ENCODE peak calls at places on chromosomes 11 and 22, in six cellular contexts. H, G, E, Z, Q and I are unnamed samples.

GRCh38 chr11:12229450-12230229 is 119.2 kb downstream of the MICAL2 start:
- DNase-seq in Z (peak; percentile 65), Q (no peak), E (no peak), G (no peak), H (no peak), I (no peak)

GRCh38 chr22:30566125-30566524 is 8.3 kb downstream of the GAL3ST1 start:
- DNase-seq in G (no peak), H (no peak), Z (no peak), Q (no peak), E (no peak), I (no peak)

GRCh38 chr11:45710561-45710960 is 45.1 kb upstream of the CHST1 start:
- DNase-seq in Q (no peak), E (no peak), H (no peak), G (no peak), Z (no peak), I (no peak)

GRCh38 chr11:82775736-82776346 is 42.2 kb upstream of the FAM181B start:
- DNase-seq in G (peak; percentile 93), Q (no peak), Z (no peak), H (peak; percentile 80), E (no peak), I (no peak)

GRCh38 chr22:37054078-37054440 is 2.5 kb downstream of the KCTD17 start:
- DNase-seq in Z (no peak), Q (no peak), E (no peak), H (no peak), G (no peak), I (no peak)

GRCh38 chr11:114343020-114343419 is 46.8 kb downstream of the NNMT start:
- DNase-seq in Q (no peak), E (no peak), H (no peak), Z (no peak), G (no peak), I (no peak)

GRCh38 chr11:108525161-108525560 is 27.0 kb upstream of the POGLUT3 start:
- DNase-seq in Z (no peak), H (no peak), Q (no peak), E (no peak), G (no peak), I (no peak)

GRCh38 chr11:68532719-68533369 is 72.3 kb downstream of the PPP6R3 start:
- DNase-seq in Z (no peak), G (no peak), H (no peak), E (no peak), Q (no peak), I (no peak)

GRCh38 chr11:420054-420910 is 5.5 kb upstream of the SIGIRR start:
- DNase-seq in E (no peak), G (no peak), Z (no peak), H (no peak), Q (no peak), I (no peak)

GRCh38 chr11:81967242-81967641 is 766.4 kb downstream of the FAM181B start:
- DNase-seq in H (no peak), E (no peak), Z (no peak), G (no peak), Q (no peak), I (no peak)

GRCh38 chr22:25645266-25645665 is 80.8 kb downstream of the GRK3 start:
- DNase-seq in Z (no peak), H (no peak), Q (no peak), E (no peak), G (no peak), I (no peak)

GRCh38 chr11:3164138-3164539 is 971 bp downstream of the OSBPL5 start:
- DNase-seq in E (no peak), G (peak; percentile 56), Q (no peak), Z (no peak), H (no peak), I (no peak)

GRCh38 chr11:66745356-66746235 is 16.6 kb upstream of the SPTBN2 start:
- DNase-seq in Q (no peak), Z (peak; percentile 38), H (peak; percentile 75), G (no peak), E (no peak), I (no peak)

GRCh38 chr11:2713069-2713468 is 13.3 kb upstream of the KCNQ1OT1 start:
- DNase-seq in G (no peak), Z (no peak), Q (no peak), H (no peak), E (peak; percentile 80), I (no peak)

GRCh38 chr22:32475428-32476010 is 908 bp downstream of the FBXO7 start:
- DNase-seq in Q (no peak), G (peak; percentile 66), H (peak; percentile 61), Z (peak; percentile 39), E (peak; percentile 34), I (no peak)

GRCh38 chr11:128985880-128986279 is 43.2 kb upstream of the TP53AIP1 start:
- DNase-seq in Z (no peak), G (no peak), E (no peak), Q (no peak), H (no peak), I (no peak)

GRCh38 chr11:45667929-45668680 is 2.7 kb upstream of the CHST1 start:
- DNase-seq in E (no peak), G (no peak), Q (no peak), H (no peak), Z (no peak), I (no peak)

GRCh38 chr11:130719516-130719915 is 196.8 kb downstream of the SNX19 start:
- DNase-seq in Q (no peak), Z (no peak), G (no peak), E (no peak), H (no peak), I (no peak)

GRCh38 chr11:98495016-98495415 is 525.7 kb upstream of the CNTN5 start:
- DNase-seq in G (no peak), H (no peak), Q (no peak), E (no peak), Z (no peak), I (no peak)

GRCh38 chr22:38313384-38313955 is 3.8 kb downstream of the CSNK1E start:
- DNase-seq in Q (no peak), Z (no peak), E (peak; percentile 86), G (no peak), H (peak; percentile 56), I (peak; percentile 50)

GRCh38 chr11:65400295-65401072 is 14.0 kb downstream of the FRMD8 start:
- DNase-seq in Z (no peak), H (no peak), E (no peak), Q (no peak), G (no peak), I (no peak)
- H3K36me3 ChIP-seq in Z (peaks cover 4% of the 10 kb centered on the region), H (no peaks in the 10 kb centered on the region), E (no peaks in the 10 kb centered on the region), Q (peaks cover 98% of the 10 kb centered on the region), G (peaks cover 19% of the 10 kb centered on the region), I (peaks cover 34% of the 10 kb centered on the region)

GRCh38 chr11:96238563-96239166 is 104.3 kb downstream of the MAML2 start:
- DNase-seq in Q (no peak), G (no peak), E (no peak), H (no peak), Z (no peak), I (no peak)

GRCh38 chr11:96242971-96243647 is 99.9 kb downstream of the MAML2 start:
- DNase-seq in Z (peak; percentile 95), G (peak; percentile 95), Q (peak; percentile 65), E (peak; percentile 97), H (no peak), I (peak; percentile 85)

GRCh38 chr11:96241351-96241841 is 101.6 kb downstream of the MAML2 start:
- DNase-seq in E (no peak), Z (no peak), G (peak; percentile 63), H (no peak), Q (no peak), I (no peak)

GRCh38 chr11:96237759-96238158 is 105.2 kb downstream of the MAML2 start:
- DNase-seq in Q (no peak), H (no peak), G (no peak), Z (no peak), E (no peak), I (no peak)

DNA sequence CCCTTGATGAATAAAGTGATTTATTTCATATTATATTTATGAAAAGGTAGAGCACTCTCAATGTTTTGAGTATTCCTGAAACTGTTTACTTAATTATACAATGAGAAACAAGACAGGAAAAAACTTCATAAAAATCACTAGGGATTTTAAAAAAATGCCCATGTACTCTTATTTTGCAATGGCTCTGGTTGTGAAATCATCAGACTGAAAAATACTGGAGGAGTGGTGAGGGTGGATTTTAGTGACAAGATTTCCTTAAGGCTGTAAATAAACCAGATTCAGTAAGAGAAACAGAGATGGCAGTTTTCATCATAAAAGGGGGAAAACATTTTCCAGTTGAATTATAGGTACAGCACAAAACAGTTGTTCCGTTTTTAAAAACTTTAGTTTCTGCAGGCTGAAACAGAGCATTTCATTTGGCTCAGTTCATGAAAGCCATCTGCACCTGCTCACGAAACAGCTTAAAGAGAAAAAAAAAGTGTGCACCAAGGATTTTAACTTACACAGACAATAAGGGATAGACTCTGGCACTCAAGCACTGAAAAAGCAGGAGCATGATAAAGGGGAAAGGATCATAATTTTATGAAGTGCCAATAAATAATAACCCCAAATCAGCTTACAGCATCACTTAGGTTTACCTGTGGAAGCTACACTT is 100.7 kb downstream of the MAML2 start:
- DNase-seq in Q (no peak), H (no peak), E (no peak), Z (no peak), G (no peak), I (no peak)
- H3K4me3 ChIP-seq in Q (peak overlapping the region; percentile 46), H (no peak overlapping the region), E (no peak overlapping the region), Z (no peak overlapping the region), G (peak overlapping the region; percentile 72), I (peak overlapping the region; percentile 75)

GRCh38 chr22:41939981-41940852 is 6.7 kb downstream of the CENPM start:
- DNase-seq in E (no peak), G (peak; percentile 47), Z (peak; percentile 39), H (peak; percentile 89), Q (peak; percentile 81), I (no peak)

GRCh38 chr22:41935015-41935908 is 8.7 kb upstream of the TNFRSF13C start:
- DNase-seq in E (no peak), H (no peak), Z (no peak), G (no peak), Q (no peak), I (no peak)

GRCh38 chr22:41934284-41935014 is 7.8 kb upstream of the TNFRSF13C start:
- DNase-seq in H (no peak), Z (no peak), Q (no peak), G (peak; percentile 52), E (no peak), I (no peak)

GRCh38 chr22:41933411-41934177 is 7.0 kb upstream of the TNFRSF13C start:
- DNase-seq in E (no peak), Q (no peak), H (no peak), G (no peak), Z (no peak), I (no peak)

GRCh38 chr22:41936894-41937169 is 10.1 kb downstream of the CENPM start:
- DNase-seq in Q (no peak), H (no peak), G (no peak), Z (no peak), E (no peak), I (no peak)
- H3K36me3 ChIP-seq in Q (no peaks in the 10 kb centered on the region), H (peaks cover 9% of the 10 kb centered on the region), G (peaks cover 18% of the 10 kb centered on the region), Z (no peaks in the 10 kb centered on the region), E (no peaks in the 10 kb centered on the region), I (no peaks in the 10 kb centered on the region)

GRCh38 chr11:121063728-121064127 is 37.3 kb upstream of the TECTA start:
- DNase-seq in Q (no peak), Z (no peak), G (peak; percentile 42), E (no peak), H (no peak), I (no peak)

GRCh38 chr11:121055076-121055475 is 31.2 kb downstream of the TBCEL start:
- DNase-seq in E (no peak), Z (no peak), G (no peak), Q (no peak), H (no peak), I (no peak)

GRCh38 chr11:121058941-121059340 is 35.0 kb downstream of the TBCEL start:
- DNase-seq in G (no peak), Z (no peak), E (no peak), Q (no peak), H (no peak), I (no peak)

GRCh38 chr11:121057922-121058321 is 34.0 kb downstream of the TBCEL start:
- DNase-seq in E (no peak), Q (no peak), Z (no peak), H (no peak), G (no peak), I (no peak)

GRCh38 chr11:121059605-121060004 is 35.7 kb downstream of the TBCEL start:
- DNase-seq in H (peak; percentile 89), E (no peak), Q (no peak), Z (no peak), G (no peak), I (no peak)
- H3K4me3 ChIP-seq in H (peak overlapping the region; percentile 32), E (no peak overlapping the region), Q (no peak overlapping the region), Z (no peak overlapping the region), G (no peak overlapping the region), I (no peak overlapping the region)